ENCODE peak calls at places on chromosomes 16 and 17, in ten cellular contexts. G, K, T, A, M, R, V, H, D and E are unnamed samples.

GRCh38 chr17:632551-632950 is 82.1 kb downstream of the VPS53 start:
- DNase-seq in M (no peak), V (no peak), K (no peak), T (no peak), D (no peak), H (no peak), R (no peak), G (no peak), A (no peak), E (no peak)

GRCh38 chr17:78588258-78589030 is 11.2 kb upstream of the DNAH17 start:
- DNase-seq in T (no peak), D (no peak), M (no peak), A (no peak), R (no peak), V (no peak), H (no peak), G (no peak), K (no peak), E (no peak)

GRCh38 chr16:8376430-8376829 is 213.9 kb downstream of the TMEM114 start:
- DNase-seq in R (no peak), G (no peak), K (no peak), V (no peak), D (no peak), M (no peak), H (no peak), A (no peak), T (no peak), E (no peak)

GRCh38 chr17:59427425-59427921 is 96.0 kb downstream of the YPEL2 start:
- DNase-seq in K (no peak), D (peak; percentile 60), A (no peak), M (peak; percentile 47), V (no peak), R (no peak), G (peak; percentile 68), T (no peak), H (no peak), E (no peak)

GRCh38 chr16:61887903-61888302 is 148.3 kb downstream of the CDH8 start:
- DNase-seq in V (no peak), K (no peak), D (peak; percentile 2), M (no peak), H (no peak), G (peak; percentile 65), T (no peak), A (peak; percentile 59), R (peak; percentile 63), E (no peak)

GRCh38 chr16:5205394-5206040 is 107.9 kb upstream of the EEF2KMT start:
- DNase-seq in H (no peak), A (no peak), K (no peak), G (no peak), M (no peak), D (no peak), V (no peak), T (no peak), R (no peak), E (no peak)

GRCh38 chr17:15380447-15380846 is 39.0 kb upstream of the TEKT3 start:
- DNase-seq in A (no peak), K (no peak), R (no peak), V (no peak), T (no peak), G (no peak), D (no peak), M (no peak), H (no peak), E (no peak)

GRCh38 chr16:3045758-3046505 is 429 bp upstream of the MMP25 start:
- DNase-seq in A (peak; percentile 71), D (no peak), T (no peak), R (no peak), G (no peak), M (no peak), V (no peak), H (no peak), K (no peak), E (no peak)

GRCh38 chr17:19533718-19534561 is at the start of gene SLC47A1:
- DNase-seq in K (no peak), A (peak; percentile 62), H (peak; percentile 43), G (no peak), V (no peak), T (no peak), M (no peak), R (no peak), D (peak; percentile 34), E (peak; percentile 42)

GRCh38 chr16:4318171-4318910 is 2.5 kb downstream of the GLIS2 start:
- DNase-seq in G (no peak), K (no peak), D (no peak), T (no peak), R (no peak), H (no peak), V (no peak), M (no peak), A (peak; percentile 51), E (no peak)

GRCh38 chr17:81329927-81330883 is 35.1 kb upstream of the SLC38A10 start:
- DNase-seq in H (no peak), A (no peak), V (no peak), K (no peak), D (no peak), R (no peak), M (no peak), G (no peak), T (peak; percentile 34), E (no peak)

GRCh38 chr17:72004476-72005331 is 116.1 kb upstream of the SOX9 start:
- DNase-seq in R (no peak), K (no peak), V (no peak), T (no peak), D (no peak), M (no peak), G (peak; percentile 14), H (no peak), A (no peak), E (no peak)

GRCh38 chr17:32142857-32143524 is 689 bp downstream of the RHOT1 start:
- DNase-seq in H (peak; percentile 25), M (no peak), V (no peak), R (no peak), K (peak; percentile 40), T (peak; percentile 60), G (peak; percentile 73), D (peak; percentile 73), A (peak; percentile 69), E (peak; percentile 57)

GRCh38 chr16:21566891-21567414 is 32.4 kb upstream of the METTL9 start:
- DNase-seq in R (no peak), M (no peak), T (no peak), K (no peak), V (no peak), D (no peak), H (no peak), G (no peak), A (no peak), E (no peak)

GRCh38 chr16:10579965-10580918 is at the start of gene EMP2:
- DNase-seq in T (peak; percentile 69), R (no peak), H (peak; percentile 62), M (no peak), V (no peak), D (peak; percentile 80), G (peak; percentile 55), A (peak; percentile 88), K (peak; percentile 69), E (peak; percentile 86)

GRCh38 chr16:64590516-64590915 is 531.3 kb downstream of the CDH11 start:
- DNase-seq in T (peak; percentile 12), A (no peak), G (no peak), M (no peak), H (no peak), D (no peak), K (no peak), V (no peak), R (peak; percentile 26), E (no peak)

GRCh38 chr17:45287526-45288264 is 25.8 kb upstream of the SPATA32 start:
- DNase-seq in A (no peak), H (no peak), D (no peak), V (no peak), M (no peak), G (no peak), R (no peak), K (no peak), T (no peak), E (no peak)

GRCh38 chr16:51538707-51539604 is 387.9 kb upstream of the SALL1 start:
- DNase-seq in V (no peak), H (peak; percentile 89), D (peak; percentile 92), A (no peak), T (no peak), K (no peak), M (no peak), R (peak; percentile 45), G (peak; percentile 96), E (no peak)

GRCh38 chr17:8359769-8360168 is 16.7 kb downstream of the KRABD2 start:
- DNase-seq in R (no peak), G (peak; percentile 83), K (peak; percentile 31), D (peak; percentile 71), T (no peak), V (no peak), A (no peak), M (no peak), H (no peak), E (peak; percentile 62)

GRCh38 chr16:66948034-66948821 is 12.8 kb upstream of the CES3 start:
- DNase-seq in H (no peak), M (no peak), T (no peak), K (no peak), R (no peak), A (no peak), G (no peak), V (no peak), D (peak; percentile 68), E (no peak)